ENCODE peak calls at places on chromosome 10, in eight cellular contexts. X is GM23338, Y is HepG2, F is K562, A is endothelial cell of umbilical vein, B is GM12878, M is HCT116, I is H1. U is an unnamed sample.

GRCh38 chr10:46550795-46551700 is 5.4 kb downstream of the GPRIN2 start:
- DNase-seq in X (no peak), Y (no peak), F (peak), A (no peak), B (no peak), M (no peak), I (peak), U (no peak)

GRCh38 chr10:121648078-121648477 is 49.8 kb upstream of the FGFR2 start:
- DNase-seq in X (no peak), Y (no peak), F (no peak), A (no peak), B (no peak), M (no peak), I (no peak), U (no peak)

GRCh38 chr10:91415816-91416215 is 5.7 kb downstream of the HECTD2 start:
- DNase-seq in X (no peak), Y (no peak), F (no peak), A (no peak), B (no peak), M (no peak), I (no peak), U (no peak)

GRCh38 chr10:29202541-29202940 is 86.3 kb upstream of the LYZL1 start:
- DNase-seq in X (no peak), Y (no peak), F (no peak), A (peak), B (no peak), M (no peak), I (no peak), U (no peak)

GRCh38 chr10:86489071-86489810 is 32.4 kb downstream of the WAPL start:
- DNase-seq in X (no peak), Y (no peak), F (no peak), A (no peak), B (no peak), M (no peak), I (no peak), U (no peak)

GRCh38 chr10:132421377-132422168 is 24.6 kb downstream of the PWWP2B start:
- DNase-seq in X (no peak), Y (peak), F (peak), A (no peak), B (no peak), M (no peak), I (no peak), U (peak)

GRCh38 chr10:98201760-98202159 is 66.2 kb downstream of the LOXL4 start:
- DNase-seq in X (no peak), Y (no peak), F (no peak), A (no peak), B (no peak), M (no peak), I (no peak), U (no peak)

GRCh38 chr10:132985546-132985900 is 43.2 kb upstream of the CFAP46 start:
- DNase-seq in X (no peak), Y (no peak), F (no peak), A (no peak), B (no peak), M (no peak), I (no peak), U (no peak)

GRCh38 chr10:132094581-132095234 is 29.0 kb downstream of the JAKMIP3 start:
- DNase-seq in X (no peak), Y (no peak), F (no peak), A (no peak), B (no peak), M (no peak), I (no peak), U (no peak)

GRCh38 chr10:123624086-123624485 is 42.1 kb upstream of the GPR26 start:
- DNase-seq in X (no peak), Y (no peak), F (no peak), A (no peak), B (no peak), M (no peak), I (no peak), U (no peak)

GRCh38 chr10:72334832-72335393 is 19.8 kb downstream of the DNAJB12 start:
- DNase-seq in X (peak), Y (peak), F (no peak), A (peak), B (peak), M (no peak), I (peak), U (peak)

GRCh38 chr10:84665211-84665610 is 336.8 kb downstream of the CCSER2 start:
- DNase-seq in X (no peak), Y (no peak), F (no peak), A (no peak), B (no peak), M (no peak), I (no peak), U (no peak)

GRCh38 chr10:130924138-130924819 is 387.2 kb downstream of the TCERG1L start:
- DNase-seq in X (peak), Y (no peak), F (peak), A (no peak), B (no peak), M (no peak), I (peak), U (no peak)

GRCh38 chr10:117860823-117861222 is 185.9 kb downstream of the RAB11FIP2 start:
- DNase-seq in X (peak), Y (peak), F (peak), A (peak), B (no peak), M (peak), I (no peak), U (peak)

GRCh38 chr10:130491698-130492050 is 355.5 kb downstream of the GLRX3 start:
- DNase-seq in X (no peak), Y (no peak), F (no peak), A (no peak), B (no peak), M (no peak), I (no peak), U (no peak)

GRCh38 chr10:100876575-100877158 is 36.1 kb upstream of the SLF2 start:
- DNase-seq in X (peak), Y (no peak), F (no peak), A (no peak), B (no peak), M (no peak), I (no peak), U (no peak)

GRCh38 chr10:99370993-99371392 is 41.8 kb downstream of the CNNM1 start:
- DNase-seq in X (peak), Y (peak), F (peak), A (peak), B (no peak), M (peak), I (no peak), U (peak)

GRCh38 chr10:15152556-15152955 is 15.9 kb downstream of the NMT2 start:
- DNase-seq in X (no peak), Y (no peak), F (no peak), A (no peak), B (no peak), M (no peak), I (no peak), U (no peak)

GRCh38 chr10:120979435-120980315 is 128.5 kb downstream of the WDR11 start:
- DNase-seq in X (peak), Y (peak), F (no peak), A (peak), B (no peak), M (peak), I (peak), U (peak)

GRCh38 chr10:69239816-69240434 is 19.8 kb downstream of the HKDC1 start:
- DNase-seq in X (no peak), Y (no peak), F (no peak), A (no peak), B (no peak), M (no peak), I (no peak), U (no peak)

GRCh38 chr10:119454231-119454804 is 88.2 kb downstream of the RGS10 start:
- DNase-seq in X (peak), Y (no peak), F (no peak), A (no peak), B (no peak), M (no peak), I (no peak), U (no peak)

GRCh38 chr10:89427629-89428028 is 13.3 kb downstream of the IFIT5 start:
- DNase-seq in X (no peak), Y (no peak), F (no peak), A (no peak), B (no peak), M (no peak), I (no peak), U (no peak)

GRCh38 chr10:123573236-123574147 is 92.7 kb upstream of the GPR26 start:
- DNase-seq in X (peak), Y (peak), F (peak), A (peak), B (no peak), M (peak), I (peak), U (peak)

GRCh38 chr10:7984896-7985295 is 69.6 kb upstream of the GATA3 start:
- DNase-seq in X (no peak), Y (no peak), F (no peak), A (no peak), B (no peak), M (no peak), I (no peak), U (no peak)

GRCh38 chr10:101897633-101898032 is 54.0 kb upstream of the KCNIP2 start:
- DNase-seq in X (no peak), Y (no peak), F (no peak), A (no peak), B (no peak), M (no peak), I (no peak), U (peak)
- TF ChIP-seq POLR2AphosphoS5 in X (no peak), Y (no peak), F (no peak), A (no peak), B (no peak), M (no peak), I (no peak), U (no peak)

DNA sequence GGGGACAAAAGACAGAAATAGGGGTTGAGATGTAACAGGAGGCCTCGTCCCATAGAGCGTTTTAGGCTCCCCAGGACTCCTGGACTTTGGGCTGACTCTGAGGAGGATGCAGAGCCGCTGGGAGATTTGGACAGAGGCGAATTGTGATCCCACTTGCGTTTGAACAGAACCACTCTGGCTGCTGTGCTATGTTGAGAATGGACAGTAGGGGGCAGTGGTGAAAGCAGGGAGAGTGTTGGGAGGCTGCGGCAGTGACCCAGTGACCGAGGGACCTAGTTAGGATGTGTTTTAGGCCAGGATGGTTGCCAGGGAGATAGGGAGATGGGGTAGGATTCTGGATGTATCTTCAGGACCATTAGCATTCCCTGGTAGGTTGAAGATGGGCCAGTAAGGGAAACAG is 271.6 kb downstream of the CCDC3 start:
- DNase-seq in X (peak), Y (no peak), F (peak), A (no peak), B (no peak), M (no peak), I (peak), U (peak)
- TF ChIP-seq CTCF in X (peak), Y (peak), F (peak), A (peak), B (peak), M (peak), I (peak), U (peak)

GRCh38 chr10:6247041-6247712 is 44.4 kb downstream of the PFKFB3 start:
- DNase-seq in X (no peak), Y (no peak), F (no peak), A (peak), B (no peak), M (no peak), I (no peak), U (no peak)
- H3K4me2 ChIP-seq in X (no peak), Y (peak), F (no peak), A (no peak), B (no peak), M (no peak), I (no peak), U (peak)

DNA sequence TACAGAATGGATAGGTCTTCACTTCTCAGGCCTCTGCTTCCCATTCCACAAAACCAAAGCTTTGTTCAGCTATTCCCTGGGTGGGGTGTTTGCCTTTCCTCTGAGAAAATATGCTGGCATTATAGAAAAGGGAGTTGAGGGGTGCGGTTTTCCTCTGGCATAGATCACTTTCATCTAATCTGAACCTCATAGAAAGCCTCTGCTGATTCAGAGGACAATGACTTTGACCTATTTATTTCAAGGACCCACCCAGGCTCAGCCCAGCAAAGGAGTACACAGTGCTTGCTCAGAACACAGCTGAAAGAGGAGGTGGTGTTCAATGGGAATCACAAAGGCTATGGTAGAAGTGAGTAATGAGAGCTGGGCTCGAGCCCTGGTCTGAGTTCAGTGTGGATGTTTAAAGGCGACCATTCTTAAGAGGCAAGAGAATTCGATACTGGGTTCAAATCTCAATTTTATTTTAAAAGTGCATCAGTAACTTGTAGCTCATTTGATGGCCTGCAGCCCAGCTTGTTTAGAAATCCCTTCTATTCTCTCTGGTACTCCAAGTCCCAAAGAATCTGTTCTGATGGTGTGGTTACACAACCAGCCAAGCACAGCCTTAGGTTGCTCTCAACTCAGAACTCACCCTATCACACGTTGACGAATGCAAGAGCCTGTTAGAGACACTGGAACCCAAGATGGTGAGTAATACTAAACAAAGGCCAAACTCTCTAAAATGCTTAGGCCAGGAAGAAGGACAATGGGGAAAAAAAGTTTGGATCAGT is 1012.8 kb downstream of the LRMDA start:
- DNase-seq in X (no peak), Y (no peak), F (no peak), A (no peak), B (no peak), M (no peak), I (no peak), U (no peak)
- TF ChIP-seq POLR2AphosphoS5 in X (no peak), Y (no peak), F (no peak), A (no peak), B (no peak), M (no peak), I (no peak), U (no peak)

DNA sequence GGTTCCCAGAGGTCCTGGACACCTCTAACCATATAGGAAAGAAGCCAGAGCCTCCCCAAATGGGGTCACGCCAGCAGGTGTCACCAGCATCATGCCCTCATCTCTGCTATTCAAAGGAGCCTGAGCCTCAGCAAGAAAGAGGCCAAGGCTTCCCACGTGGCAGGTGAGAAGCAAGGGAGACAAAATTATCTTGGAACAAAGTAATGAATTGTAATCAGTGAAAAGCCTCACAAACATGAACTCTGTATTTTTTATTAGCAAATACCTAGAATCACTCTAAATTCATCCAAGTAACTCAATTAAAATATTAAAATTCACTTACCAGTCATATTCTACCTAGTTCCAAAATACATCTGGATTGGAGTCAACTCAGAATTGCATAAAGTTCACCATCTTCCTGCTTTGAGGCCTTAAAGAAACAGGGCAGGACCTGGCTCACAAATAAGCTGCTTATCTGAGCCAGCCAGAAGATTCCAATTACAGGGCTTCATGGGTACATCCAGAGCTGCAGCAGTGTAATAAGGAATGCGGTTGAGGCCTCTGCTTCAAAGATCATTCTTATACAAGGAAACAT is 68.7 kb downstream of the SGMS1 start:
- DNase-seq in X (peak), Y (no peak), F (peak), A (peak), B (no peak), M (no peak), I (no peak), U (no peak)
- TF ChIP-seq CTCF in X (peak), Y (peak), F (peak), A (no peak), B (peak), M (peak), I (peak), U (peak)

U was measured in SK-N-SH.